ENCODE peak calls at places on chromosomes 12 and 14, in seven cellular contexts. One of them, this sample, is unnamed.
A peak's percentile ranks its signal among the peaks of the same experiment; 100 is the strongest.

GRCh38 chr14:95897280-95897679 is 20.6 kb downstream of the TUNAR start:
- DNase-seq in EL: no peak
- DNase-seq in frontal cortex: no peak
- DNase-seq in RWPE1: no peak
- DNase-seq in NCI-H2029: no peak
- DNase-seq in choroid plexus epithelial cell: no peak
- DNase-seq in T1000: no peak
- DNase-seq in this sample: no peak

GRCh38 chr12:82781288-82782078 is 94.8 kb downstream of the TMTC2 start:
- DNase-seq in RWPE1: no peak
- DNase-seq in NCI-H2029: no peak
- DNase-seq in frontal cortex: no peak
- DNase-seq in choroid plexus epithelial cell: no peak
- DNase-seq in EL: no peak
- DNase-seq in T1000: no peak
- DNase-seq in this sample: peak; percentile 73

GRCh38 chr14:68671899-68672298 is 121.0 kb downstream of the ZFP36L1 start:
- DNase-seq in choroid plexus epithelial cell: no peak
- DNase-seq in NCI-H2029: no peak
- DNase-seq in T1000: no peak
- DNase-seq in RWPE1: no peak
- DNase-seq in EL: no peak
- DNase-seq in frontal cortex: no peak
- DNase-seq in this sample: no peak

GRCh38 chr14:48398675-48399282 is 723.4 kb upstream of the MDGA2 start:
- DNase-seq in choroid plexus epithelial cell: peak; percentile 46
- DNase-seq in NCI-H2029: peak; percentile 8
- DNase-seq in EL: no peak
- DNase-seq in RWPE1: peak; percentile 51
- DNase-seq in frontal cortex: peak; percentile 6
- DNase-seq in T1000: peak; percentile 22
- DNase-seq in this sample: peak; percentile 64

GRCh38 chr14:81970307-81970706 is 436.7 kb upstream of the SEL1L start:
- DNase-seq in NCI-H2029: no peak
- DNase-seq in RWPE1: no peak
- DNase-seq in frontal cortex: no peak
- DNase-seq in T1000: no peak
- DNase-seq in EL: no peak
- DNase-seq in choroid plexus epithelial cell: no peak
- DNase-seq in this sample: no peak

GRCh38 chr12:26303418-26303817 is 108.0 kb downstream of the SSPN start:
- DNase-seq in T1000: no peak
- DNase-seq in choroid plexus epithelial cell: no peak
- DNase-seq in EL: no peak
- DNase-seq in frontal cortex: no peak
- DNase-seq in RWPE1: no peak
- DNase-seq in NCI-H2029: no peak
- DNase-seq in this sample: no peak

GRCh38 chr14:29895591-29896043 is 32.0 kb downstream of the PRKD1 start:
- DNase-seq in frontal cortex: no peak
- DNase-seq in choroid plexus epithelial cell: peak; percentile 9
- DNase-seq in NCI-H2029: peak; percentile 33
- DNase-seq in T1000: no peak
- DNase-seq in RWPE1: no peak
- DNase-seq in EL: no peak
- DNase-seq in this sample: no peak

GRCh38 chr14:32594766-32595165 is 265.7 kb downstream of the AKAP6 start:
- DNase-seq in frontal cortex: no peak
- DNase-seq in T1000: no peak
- DNase-seq in choroid plexus epithelial cell: peak; percentile 61
- DNase-seq in NCI-H2029: no peak
- DNase-seq in RWPE1: peak; percentile 26
- DNase-seq in EL: peak; percentile 76
- DNase-seq in this sample: peak; percentile 39

GRCh38 chr14:65832431-65833253 is 420.1 kb downstream of the FUT8 start:
- DNase-seq in choroid plexus epithelial cell: peak; percentile 41
- DNase-seq in T1000: no peak
- DNase-seq in RWPE1: no peak
- DNase-seq in EL: peak; percentile 10
- DNase-seq in NCI-H2029: no peak
- DNase-seq in frontal cortex: no peak
- DNase-seq in this sample: peak; percentile 32

GRCh38 chr12:16359512-16360491 is 12.4 kb downstream of the MGST1 start:
- DNase-seq in T1000: no peak
- DNase-seq in NCI-H2029: no peak
- DNase-seq in frontal cortex: no peak
- DNase-seq in RWPE1: peak; percentile 26
- DNase-seq in choroid plexus epithelial cell: peak; percentile 82
- DNase-seq in EL: peak; percentile 47
- DNase-seq in this sample: peak; percentile 40

GRCh38 chr14:76193696-76194095 is 42.0 kb downstream of the GPATCH2L start:
- DNase-seq in RWPE1: no peak
- DNase-seq in EL: no peak
- DNase-seq in T1000: no peak
- DNase-seq in choroid plexus epithelial cell: no peak
- DNase-seq in NCI-H2029: no peak
- DNase-seq in frontal cortex: no peak
- DNase-seq in this sample: peak; percentile 24

GRCh38 chr14:52090936-52091335 is 22.1 kb upstream of the NID2 start:
- DNase-seq in NCI-H2029: no peak
- DNase-seq in RWPE1: no peak
- DNase-seq in choroid plexus epithelial cell: no peak
- DNase-seq in T1000: no peak
- DNase-seq in EL: no peak
- DNase-seq in frontal cortex: no peak
- DNase-seq in this sample: no peak

GRCh38 chr14:64095620-64096019 is 198.6 kb downstream of the ESR2 start:
- DNase-seq in T1000: no peak
- DNase-seq in RWPE1: no peak
- DNase-seq in EL: peak; percentile 63
- DNase-seq in choroid plexus epithelial cell: peak; percentile 88
- DNase-seq in frontal cortex: no peak
- DNase-seq in NCI-H2029: no peak
- DNase-seq in this sample: peak; percentile 64

This sample was measured in astrocyte of the hippocampus.